ENCODE peak calls at places on chromosomes 4 and X, in seven cellular contexts. M is amygdala, Q is NCI-H1092, I is cardiac fibroblast, J is H9, U is smooth muscle cell of the brain vasculature, R is T-helper 2 cell. H is an unnamed sample.
A peak's percentile ranks its signal among the peaks of the same experiment; 100 is the strongest.

GRCh38 chrX:129144172-129145038 is 378.9 kb downstream of the SMARCA1 start:
- DNase-seq in I (no peak), Q (no peak), R (no peak), U (no peak), M (no peak), J (no peak), H (no peak)

GRCh38 chr4:48071171-48071570 is 54.6 kb downstream of the NIPAL1 start:
- DNase-seq in I (peak; percentile 31), U (no peak), Q (no peak), M (no peak), R (no peak), J (no peak), H (no peak)

GRCh38 chr4:86939123-86939522 is 4.3 kb downstream of the AFF1 start:
- DNase-seq in M (no peak), I (no peak), R (peak; percentile 66), U (no peak), Q (no peak), J (no peak), H (no peak)

GRCh38 chr4:17095771-17096170 is 197.3 kb upstream of the LDB2 start:
- DNase-seq in J (no peak), I (no peak), M (no peak), U (no peak), Q (no peak), R (no peak), H (no peak)

GRCh38 chrX:139201924-139202323 is 328.6 kb upstream of the F9 start:
- DNase-seq in U (no peak), I (no peak), J (no peak), R (no peak), Q (no peak), M (no peak), H (no peak)

GRCh38 chr4:187380181-187380581 is 615.4 kb upstream of the ZFP42 start:
- DNase-seq in U (no peak), M (no peak), R (peak; percentile 0), I (no peak), Q (no peak), J (peak; percentile 77), H (no peak)

GRCh38 chr4:174483792-174484191 is 38.5 kb downstream of the HPGD start:
- DNase-seq in U (no peak), J (no peak), Q (no peak), M (no peak), I (no peak), R (no peak), H (no peak)

GRCh38 chrX:153880440-153880815 is 5.5 kb downstream of the L1CAM start:
- DNase-seq in M (no peak), Q (no peak), U (no peak), I (no peak), J (no peak), R (no peak), H (no peak)

GRCh38 chrX:110180176-110180927 is 137.5 kb downstream of the AMMECR1 start:
- DNase-seq in R (no peak), M (no peak), J (no peak), U (no peak), I (peak; percentile 73), Q (no peak), H (no peak)

GRCh38 chrX:139640259-139640658 is 67.7 kb downstream of the MCF2 start:
- DNase-seq in M (no peak), U (no peak), J (no peak), R (no peak), I (no peak), Q (no peak), H (no peak)

GRCh38 chr4:147361726-147362125 is 119.2 kb upstream of the EDNRA start:
- DNase-seq in J (no peak), R (no peak), M (no peak), I (peak; percentile 94), Q (no peak), U (peak; percentile 78), H (no peak)

GRCh38 chrX:38192007-38192625 is 28.6 kb downstream of the SRPX start:
- DNase-seq in R (peak; percentile 3), I (no peak), Q (peak; percentile 50), J (peak; percentile 31), U (no peak), M (no peak), H (peak; percentile 18)

GRCh38 chr4:146212781-146213180 is 1.6 kb upstream of the REELD1 start:
- DNase-seq in Q (no peak), I (no peak), J (no peak), M (no peak), R (no peak), U (no peak), H (no peak)

GRCh38 chr4:18938343-18939109 is 917.0 kb upstream of the LCORL start:
- DNase-seq in J (no peak), M (no peak), R (no peak), Q (no peak), I (no peak), U (peak; percentile 41), H (peak; percentile 13)

GRCh38 chr4:102466298-102466697 is 34.9 kb upstream of the NFKB1 start:
- DNase-seq in Q (no peak), J (no peak), U (no peak), R (peak; percentile 28), I (peak; percentile 26), M (no peak), H (no peak)

GRCh38 chr4:124396333-124396732 is 316.2 kb downstream of the ANKRD50 start:
- DNase-seq in M (no peak), I (no peak), U (no peak), J (no peak), Q (no peak), R (no peak), H (no peak)

GRCh38 chr4:161696957-161697356 is 466.8 kb downstream of the FSTL5 start:
- DNase-seq in M (no peak), J (peak; percentile 40), I (no peak), U (no peak), Q (no peak), R (no peak), H (no peak)

GRCh38 chr4:81606166-81606565 is 134.5 kb upstream of the RASGEF1B start:
- DNase-seq in M (no peak), R (no peak), I (no peak), J (no peak), Q (no peak), U (no peak), H (no peak)

GRCh38 chr4:184805462-184806245 is 20.1 kb downstream of the ACSL1 start:
- DNase-seq in R (no peak), Q (no peak), I (peak; percentile 28), M (peak; percentile 47), J (peak; percentile 44), U (no peak), H (peak; percentile 41)

GRCh38 chr4:100984901-100985300 is 362.4 kb downstream of the PPP3CA start:
- DNase-seq in Q (no peak), U (no peak), J (no peak), M (no peak), I (peak; percentile 38), R (no peak), H (no peak)

GRCh38 chr4:53321151-53321987 is 44.5 kb downstream of the SCFD2 start:
- DNase-seq in I (peak; percentile 82), M (no peak), J (no peak), Q (no peak), U (peak; percentile 12), R (no peak), H (no peak)

GRCh38 chr4:126753592-126753991 is 879.2 kb upstream of the INTU start:
- DNase-seq in J (no peak), R (peak; percentile 12), M (no peak), I (no peak), U (no peak), Q (no peak), H (no peak)

GRCh38 chr4:73589887-73590801 is 30.1 kb downstream of the RASSF6 start:
- DNase-seq in J (no peak), U (no peak), M (no peak), R (no peak), I (peak; percentile 53), Q (peak; percentile 84), H (peak; percentile 31)

GRCh38 chr4:8442596-8443358 is 2.2 kb downstream of the TRMT44 start:
- DNase-seq in J (no peak), Q (no peak), M (no peak), U (no peak), I (no peak), R (no peak), H (no peak)

GRCh38 chrX:118181030-118181429 is 64.4 kb upstream of the KLHL13 start:
- DNase-seq in U (no peak), I (peak; percentile 36), Q (no peak), J (no peak), M (no peak), R (no peak), H (no peak)

GRCh38 chrX:14032383-14032782 is 2.7 kb upstream of the GEMIN8 start:
- DNase-seq in J (no peak), R (peak; percentile 53), M (peak; percentile 3), Q (peak; percentile 20), U (peak; percentile 18), I (peak; percentile 64), H (peak; percentile 42)

GRCh38 chr4:95360911-95361695 is 187.7 kb downstream of the UNC5C start:
- DNase-seq in Q (no peak), I (no peak), M (no peak), U (no peak), J (no peak), R (peak; percentile 14), H (no peak)

GRCh38 chr4:67533112-67533511 is 12.2 kb downstream of the CENPC start:
- DNase-seq in Q (no peak), M (no peak), J (no peak), U (no peak), R (no peak), I (no peak), H (no peak)

GRCh38 chrX:28920554-28920953 is 333.3 kb downstream of the IL1RAPL1 start:
- DNase-seq in U (no peak), I (peak; percentile 7), J (peak; percentile 29), Q (peak; percentile 26), M (no peak), R (no peak), H (peak; percentile 15)

H was measured in NCI-H2171 treated with DMSO at 0.1 percent for 48 hours.